ENCODE peak calls at places on chromosomes 13 and 19, in eight cellular contexts. One of them, this sample, is unnamed.

GRCh38 chr19:32522967-32523366 is 58.0 kb upstream of the PDCD5 start:
- DNase-seq in K562: no peak
- DNase-seq in upper lobe of left lung: no peak
- DNase-seq in spleen: no peak
- DNase-seq in prostate gland: no peak
- DNase-seq in HCT116: no peak
- DNase-seq in SK-N-SH: no peak
- DNase-seq in transverse colon: no peak
- DNase-seq in this sample: no peak

GRCh38 chr13:46553886-46554855 is 1.2 kb downstream of the LRCH1 start:
- DNase-seq in K562: peak
- DNase-seq in upper lobe of left lung: peak
- DNase-seq in spleen: peak
- DNase-seq in prostate gland: peak
- DNase-seq in HCT116: peak
- DNase-seq in SK-N-SH: peak
- DNase-seq in transverse colon: peak
- DNase-seq in this sample: peak

GRCh38 chr19:18223860-18224524 is 2.2 kb downstream of the PDE4C start:
- DNase-seq in K562: peak
- DNase-seq in upper lobe of left lung: peak
- DNase-seq in spleen: peak
- DNase-seq in prostate gland: no peak
- DNase-seq in HCT116: peak
- DNase-seq in SK-N-SH: peak
- DNase-seq in transverse colon: peak
- DNase-seq in this sample: peak

GRCh38 chr13:83065136-83065535 is 817.1 kb downstream of the SLITRK1 start:
- DNase-seq in K562: no peak
- DNase-seq in upper lobe of left lung: no peak
- DNase-seq in spleen: no peak
- DNase-seq in prostate gland: peak
- DNase-seq in HCT116: no peak
- DNase-seq in SK-N-SH: no peak
- DNase-seq in transverse colon: peak
- DNase-seq in this sample: peak

GRCh38 chr13:79531542-79532239 is 50.7 kb downstream of the NDFIP2 start:
- DNase-seq in K562: no peak
- DNase-seq in upper lobe of left lung: no peak
- DNase-seq in spleen: no peak
- DNase-seq in prostate gland: no peak
- DNase-seq in HCT116: no peak
- DNase-seq in SK-N-SH: no peak
- DNase-seq in transverse colon: no peak
- DNase-seq in this sample: no peak

GRCh38 chr13:98171806-98172569 is 5.1 kb downstream of the RNF113B start:
- DNase-seq in K562: no peak
- DNase-seq in upper lobe of left lung: peak
- DNase-seq in spleen: no peak
- DNase-seq in prostate gland: no peak
- DNase-seq in HCT116: no peak
- DNase-seq in SK-N-SH: peak
- DNase-seq in transverse colon: no peak
- DNase-seq in this sample: no peak

GRCh38 chr19:31350693-31351211 is 1.5 kb upstream of the TSHZ3 start:
- DNase-seq in K562: peak
- DNase-seq in upper lobe of left lung: peak
- DNase-seq in spleen: peak
- DNase-seq in prostate gland: peak
- DNase-seq in HCT116: no peak
- DNase-seq in SK-N-SH: peak
- DNase-seq in transverse colon: peak
- DNase-seq in this sample: no peak

GRCh38 chr13:110070511-110071120 is 236.3 kb downstream of the COL4A1 start:
- DNase-seq in K562: no peak
- DNase-seq in upper lobe of left lung: no peak
- DNase-seq in spleen: no peak
- DNase-seq in prostate gland: no peak
- DNase-seq in HCT116: no peak
- DNase-seq in SK-N-SH: no peak
- DNase-seq in transverse colon: no peak
- DNase-seq in this sample: no peak

GRCh38 chr13:110028838-110029621 is 242.6 kb upstream of the IRS2 start:
- DNase-seq in K562: no peak
- DNase-seq in upper lobe of left lung: no peak
- DNase-seq in spleen: no peak
- DNase-seq in prostate gland: no peak
- DNase-seq in HCT116: no peak
- DNase-seq in SK-N-SH: peak
- DNase-seq in transverse colon: no peak
- DNase-seq in this sample: no peak

GRCh38 chr13:42068886-42069285 is 20.4 kb downstream of the DGKH start:
- DNase-seq in K562: no peak
- DNase-seq in upper lobe of left lung: no peak
- DNase-seq in spleen: no peak
- DNase-seq in prostate gland: no peak
- DNase-seq in HCT116: no peak
- DNase-seq in SK-N-SH: no peak
- DNase-seq in transverse colon: no peak
- DNase-seq in this sample: no peak

GRCh38 chr19:18112989-18113478 is 15.5 kb downstream of the MAST3 start:
- DNase-seq in K562: peak
- DNase-seq in upper lobe of left lung: peak
- DNase-seq in spleen: peak
- DNase-seq in prostate gland: peak
- DNase-seq in HCT116: peak
- DNase-seq in SK-N-SH: peak
- DNase-seq in transverse colon: peak
- DNase-seq in this sample: peak

GRCh38 chr13:80341098-80341701 is at the start of gene SPRY2:
- DNase-seq in K562: peak
- DNase-seq in upper lobe of left lung: peak
- DNase-seq in spleen: peak
- DNase-seq in prostate gland: peak
- DNase-seq in HCT116: peak
- DNase-seq in SK-N-SH: peak
- DNase-seq in transverse colon: peak
- DNase-seq in this sample: peak

GRCh38 chr13:41139296-41139966 is 6.8 kb upstream of the KBTBD6 start:
- DNase-seq in K562: no peak
- DNase-seq in upper lobe of left lung: no peak
- DNase-seq in spleen: no peak
- DNase-seq in prostate gland: no peak
- DNase-seq in HCT116: no peak
- DNase-seq in SK-N-SH: no peak
- DNase-seq in transverse colon: no peak
- DNase-seq in this sample: no peak

GRCh38 chr13:99031725-99032298 is 53.9 kb upstream of the DOCK9 start:
- DNase-seq in K562: no peak
- DNase-seq in upper lobe of left lung: no peak
- DNase-seq in spleen: no peak
- DNase-seq in prostate gland: no peak
- DNase-seq in HCT116: no peak
- DNase-seq in SK-N-SH: no peak
- DNase-seq in transverse colon: no peak
- DNase-seq in this sample: no peak

GRCh38 chr19:34577056-34577455 is 95.5 kb downstream of the WTIP start:
- DNase-seq in K562: no peak
- DNase-seq in upper lobe of left lung: no peak
- DNase-seq in spleen: no peak
- DNase-seq in prostate gland: no peak
- DNase-seq in HCT116: no peak
- DNase-seq in SK-N-SH: no peak
- DNase-seq in transverse colon: no peak
- DNase-seq in this sample: no peak

GRCh38 chr13:42832341-42833153 is 51.2 kb downstream of the FAM216B start:
- DNase-seq in K562: no peak
- DNase-seq in upper lobe of left lung: no peak
- DNase-seq in spleen: no peak
- DNase-seq in prostate gland: no peak
- DNase-seq in HCT116: no peak
- DNase-seq in SK-N-SH: no peak
- DNase-seq in transverse colon: peak
- DNase-seq in this sample: no peak

GRCh38 chr13:87676254-87677042 is 5.3 kb downstream of the SLITRK5 start:
- DNase-seq in K562: no peak
- DNase-seq in upper lobe of left lung: no peak
- DNase-seq in spleen: no peak
- DNase-seq in prostate gland: no peak
- DNase-seq in HCT116: no peak
- DNase-seq in SK-N-SH: peak
- DNase-seq in transverse colon: no peak
- DNase-seq in this sample: no peak

GRCh38 chr19:49201042-49201441 is 43.5 kb downstream of the TRPM4 start:
- DNase-seq in K562: no peak
- DNase-seq in upper lobe of left lung: no peak
- DNase-seq in spleen: no peak
- DNase-seq in prostate gland: peak
- DNase-seq in HCT116: no peak
- DNase-seq in SK-N-SH: no peak
- DNase-seq in transverse colon: no peak
- DNase-seq in this sample: no peak

GRCh38 chr19:19591133-19591825 is 27.2 kb downstream of the PBX4 start:
- DNase-seq in K562: no peak
- DNase-seq in upper lobe of left lung: peak
- DNase-seq in spleen: no peak
- DNase-seq in prostate gland: peak
- DNase-seq in HCT116: no peak
- DNase-seq in SK-N-SH: no peak
- DNase-seq in transverse colon: peak
- DNase-seq in this sample: no peak

GRCh38 chr13:111939285-111940278 is 127.4 kb upstream of the SOX1 start:
- DNase-seq in K562: no peak
- DNase-seq in upper lobe of left lung: peak
- DNase-seq in spleen: no peak
- DNase-seq in prostate gland: no peak
- DNase-seq in HCT116: no peak
- DNase-seq in SK-N-SH: no peak
- DNase-seq in transverse colon: no peak
- DNase-seq in this sample: no peak

GRCh38 chr19:42423462-42424344 is 3.5 kb downstream of the LIPE start:
- DNase-seq in K562: no peak
- DNase-seq in upper lobe of left lung: peak
- DNase-seq in spleen: peak
- DNase-seq in prostate gland: peak
- DNase-seq in HCT116: peak
- DNase-seq in SK-N-SH: peak
- DNase-seq in transverse colon: peak
- DNase-seq in this sample: peak

GRCh38 chr19:50264483-50265186 is 61.2 kb downstream of the MYH14 start:
- DNase-seq in K562: peak
- DNase-seq in upper lobe of left lung: no peak
- DNase-seq in spleen: no peak
- DNase-seq in prostate gland: no peak
- DNase-seq in HCT116: no peak
- DNase-seq in SK-N-SH: no peak
- DNase-seq in transverse colon: no peak
- DNase-seq in this sample: no peak

GRCh38 chr13:57624565-57625435 is 6.7 kb upstream of the PCDH17 start:
- DNase-seq in K562: peak
- DNase-seq in upper lobe of left lung: no peak
- DNase-seq in spleen: no peak
- DNase-seq in prostate gland: no peak
- DNase-seq in HCT116: no peak
- DNase-seq in SK-N-SH: peak
- DNase-seq in transverse colon: peak
- DNase-seq in this sample: no peak

GRCh38 chr19:3801412-3802096 is 15.4 kb upstream of the MATK start:
- DNase-seq in K562: peak
- DNase-seq in upper lobe of left lung: peak
- DNase-seq in spleen: peak
- DNase-seq in prostate gland: peak
- DNase-seq in HCT116: no peak
- DNase-seq in SK-N-SH: peak
- DNase-seq in transverse colon: peak
- DNase-seq in this sample: no peak
- TF ChIP-seq CTCF in K562: no peak
- TF ChIP-seq CTCF in upper lobe of left lung: no peak
- TF ChIP-seq CTCF in spleen: no peak
- TF ChIP-seq CTCF in prostate gland: no peak
- TF ChIP-seq CTCF in HCT116: peak
- TF ChIP-seq CTCF in SK-N-SH: peak
- TF ChIP-seq CTCF in transverse colon: no peak
- TF ChIP-seq CTCF in this sample: no peak

GRCh38 chr19:1113278-1113985 is 9.6 kb downstream of the GPX4 start:
- DNase-seq in K562: peak
- DNase-seq in upper lobe of left lung: peak
- DNase-seq in spleen: peak
- DNase-seq in prostate gland: peak
- DNase-seq in HCT116: peak
- DNase-seq in SK-N-SH: peak
- DNase-seq in transverse colon: peak
- DNase-seq in this sample: peak
- TF ChIP-seq POLR2AphosphoS5 in K562: peak
- TF ChIP-seq POLR2AphosphoS5 in upper lobe of left lung: peak
- TF ChIP-seq POLR2AphosphoS5 in spleen: peak
- TF ChIP-seq POLR2AphosphoS5 in prostate gland: peak
- TF ChIP-seq POLR2AphosphoS5 in HCT116: peak
- TF ChIP-seq POLR2AphosphoS5 in SK-N-SH: peak
- TF ChIP-seq POLR2AphosphoS5 in transverse colon: peak
- TF ChIP-seq POLR2AphosphoS5 in this sample: peak

GRCh38 chr13:37602743-37603381 is 4.3 kb upstream of the POSTN start:
- DNase-seq in K562: no peak
- DNase-seq in upper lobe of left lung: no peak
- DNase-seq in spleen: no peak
- DNase-seq in prostate gland: no peak
- DNase-seq in HCT116: no peak
- DNase-seq in SK-N-SH: peak
- DNase-seq in transverse colon: no peak
- DNase-seq in this sample: no peak

GRCh38 chr13:37608750-37609339 is 10.3 kb upstream of the POSTN start:
- DNase-seq in K562: no peak
- DNase-seq in upper lobe of left lung: no peak
- DNase-seq in spleen: no peak
- DNase-seq in prostate gland: no peak
- DNase-seq in HCT116: no peak
- DNase-seq in SK-N-SH: no peak
- DNase-seq in transverse colon: no peak
- DNase-seq in this sample: no peak
- TF ChIP-seq CTCF in K562: no peak
- TF ChIP-seq CTCF in upper lobe of left lung: no peak
- TF ChIP-seq CTCF in spleen: no peak
- TF ChIP-seq CTCF in prostate gland: no peak
- TF ChIP-seq CTCF in HCT116: peak
- TF ChIP-seq CTCF in SK-N-SH: peak
- TF ChIP-seq CTCF in transverse colon: peak
- TF ChIP-seq CTCF in this sample: no peak

DNA sequence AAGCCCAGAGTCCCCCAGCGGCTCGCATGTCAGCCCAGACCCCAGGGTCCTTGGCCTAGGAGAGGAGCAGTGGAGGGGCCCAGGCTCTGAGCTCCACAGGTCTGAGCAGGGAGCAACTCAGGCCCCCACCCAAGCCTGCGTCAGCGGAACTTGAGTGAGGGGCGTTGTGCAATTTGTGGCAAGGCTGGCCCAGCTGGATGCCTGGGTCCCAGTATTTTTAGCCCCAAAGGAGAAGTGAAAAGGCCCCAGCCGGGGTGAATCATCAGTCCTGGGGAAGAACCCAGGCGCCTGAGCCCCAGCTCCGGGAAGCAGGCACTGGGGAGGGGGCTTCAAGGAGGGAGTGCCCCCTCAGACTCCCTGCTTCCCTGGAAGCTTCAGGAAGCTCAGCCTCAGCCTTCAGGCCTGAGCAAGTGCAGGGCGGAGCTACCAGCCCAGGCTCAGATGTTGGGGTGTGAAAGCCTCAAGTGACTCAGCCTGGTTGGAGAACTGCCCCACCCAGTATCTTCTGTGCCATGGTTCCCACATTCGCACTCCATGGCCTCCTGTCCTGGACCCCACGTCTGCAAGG is 7.2 kb downstream of the MED29 start:
- DNase-seq in K562: no peak
- DNase-seq in upper lobe of left lung: peak
- DNase-seq in spleen: peak
- DNase-seq in prostate gland: no peak
- DNase-seq in HCT116: peak
- DNase-seq in SK-N-SH: no peak
- DNase-seq in transverse colon: peak
- DNase-seq in this sample: peak
- TF ChIP-seq POLR2AphosphoS5 in K562: no peak
- TF ChIP-seq POLR2AphosphoS5 in upper lobe of left lung: peak
- TF ChIP-seq POLR2AphosphoS5 in spleen: peak
- TF ChIP-seq POLR2AphosphoS5 in prostate gland: peak
- TF ChIP-seq POLR2AphosphoS5 in HCT116: peak
- TF ChIP-seq POLR2AphosphoS5 in SK-N-SH: no peak
- TF ChIP-seq POLR2AphosphoS5 in transverse colon: peak
- TF ChIP-seq POLR2AphosphoS5 in this sample: no peak